ENCODE peak calls at places on chromosomes 4 and X, in five cellular contexts. T is progenitor cell of endocrine pancreas, B is K562, R is IMR-90, E is lower lobe of right lung. X is an unnamed sample.

GRCh38 chrX:132958086-132958703 is at the start of gene HS6ST2:
- DNase-seq in R (no peak), B (no peak), E (no peak), T (peak; percentile 52), X (peak; percentile 34)

GRCh38 chr4:11194431-11194830 is 234.3 kb downstream of the HS3ST1 start:
- DNase-seq in T (no peak), R (no peak), E (no peak), B (no peak), X (no peak)

GRCh38 chrX:153688071-153688470 is 345 bp downstream of the SLC6A8 start:
- DNase-seq in R (no peak), B (no peak), T (no peak), E (no peak), X (no peak)

GRCh38 chr4:108360857-108361820 is 192.4 kb upstream of the LEF1 start:
- DNase-seq in E (no peak), T (no peak), R (peak; percentile 60), B (no peak), X (peak; percentile 36)

GRCh38 chr4:1421650-1422049 is 15.4 kb upstream of the NKX1-1 start:
- DNase-seq in R (no peak), E (no peak), T (no peak), B (no peak), X (no peak)

GRCh38 chr4:121094297-121094966 is 22.1 kb upstream of the NDNF start:
- DNase-seq in T (no peak), R (no peak), E (no peak), B (no peak), X (no peak)

GRCh38 chr4:8355306-8355705 is 85.2 kb downstream of the ACOX3 start:
- DNase-seq in B (no peak), T (no peak), E (no peak), R (peak; percentile 16), X (no peak)

GRCh38 chr4:61246003-61246402 is 45.9 kb downstream of the ADGRL3 start:
- DNase-seq in B (no peak), R (no peak), E (no peak), T (no peak), X (no peak)

GRCh38 chrX:130555757-130556156 is 154.0 kb downstream of the RBMX2 start:
- DNase-seq in R (no peak), T (no peak), E (no peak), B (no peak), X (no peak)

GRCh38 chr4:158858410-158859189 is 89.8 kb downstream of the FNIP2 start:
- DNase-seq in T (no peak), E (no peak), B (no peak), R (peak; percentile 71), X (no peak)

GRCh38 chrX:49877397-49878101 is 1.7 kb upstream of the USP27X start:
- DNase-seq in R (no peak), E (no peak), B (no peak), T (no peak), X (no peak)

GRCh38 chr4:1715002-1715761 is 3.1 kb upstream of the SLBP start:
- DNase-seq in R (no peak), B (no peak), T (no peak), E (no peak), X (no peak)

GRCh38 chrX:118655561-118656246 is 71.7 kb upstream of the IL13RA1 start:
- DNase-seq in E (no peak), B (no peak), T (no peak), R (peak; percentile 65), X (no peak)

GRCh38 chrX:152072236-152072635 is 66.1 kb downstream of the MAGEA10 start:
- DNase-seq in E (no peak), R (peak; percentile 0), T (no peak), B (peak; percentile 4), X (no peak)

GRCh38 chrX:9647475-9647874 is 118.2 kb downstream of the GPR143 start:
- DNase-seq in B (no peak), T (no peak), R (no peak), E (no peak), X (no peak)

GRCh38 chrX:13805241-13805640 is 11.7 kb downstream of the GPM6B start:
- DNase-seq in E (no peak), T (no peak), B (peak; percentile 11), R (no peak), X (no peak)

GRCh38 chrX:132609449-132609848 is 120.6 kb upstream of the MBNL3 start:
- DNase-seq in T (no peak), R (no peak), E (no peak), B (no peak), X (no peak)

GRCh38 chrX:45697591-45697990 is 496.9 kb upstream of the DIPK2B start:
- DNase-seq in T (no peak), E (no peak), B (no peak), R (peak; percentile 90), X (no peak)

GRCh38 chr4:1172228-1172851 is at the start of gene SPON2:
- DNase-seq in B (no peak), T (no peak), R (peak; percentile 27), E (no peak), X (no peak)

GRCh38 chr4:19803406-19803805 is 448.3 kb upstream of the SLIT2 start:
- DNase-seq in E (no peak), B (no peak), R (peak; percentile 6), T (no peak), X (no peak)

GRCh38 chrX:129540725-129541184 is 696 bp downstream of the OCRL start:
- DNase-seq in R (no peak), B (no peak), T (no peak), E (peak; percentile 39), X (no peak)

GRCh38 chr4:85644061-85644460 is 169.1 kb downstream of the ARHGAP24 start:
- DNase-seq in B (no peak), R (no peak), E (no peak), T (no peak), X (no peak)

GRCh38 chr4:153188966-153189801 is 15.1 kb upstream of the TRIM2 start:
- DNase-seq in R (peak; percentile 21), B (no peak), T (no peak), E (no peak), X (no peak)

GRCh38 chr4:48255130-48255958 is 14.3 kb downstream of the TEC start:
- DNase-seq in T (no peak), R (no peak), B (peak; percentile 90), E (no peak), X (no peak)

GRCh38 chr4:111802191-111802590 is 343.1 kb upstream of the FAM241A start:
- DNase-seq in B (no peak), E (no peak), T (no peak), R (no peak), X (no peak)

GRCh38 chr4:80897537-80898303 is 132.8 kb upstream of the BMP3 start:
- DNase-seq in T (no peak), R (no peak), E (no peak), B (no peak), X (no peak)

GRCh38 chrX:40471965-40472648 is 108.7 kb upstream of the ATP6AP2 start:
- DNase-seq in R (peak; percentile 84), B (peak; percentile 16), T (no peak), E (peak; percentile 37), X (no peak)

GRCh38 chrX:44996282-44996681 is 123.3 kb downstream of the KDM6A start:
- DNase-seq in T (no peak), E (no peak), B (no peak), R (no peak), X (no peak)

DNA sequence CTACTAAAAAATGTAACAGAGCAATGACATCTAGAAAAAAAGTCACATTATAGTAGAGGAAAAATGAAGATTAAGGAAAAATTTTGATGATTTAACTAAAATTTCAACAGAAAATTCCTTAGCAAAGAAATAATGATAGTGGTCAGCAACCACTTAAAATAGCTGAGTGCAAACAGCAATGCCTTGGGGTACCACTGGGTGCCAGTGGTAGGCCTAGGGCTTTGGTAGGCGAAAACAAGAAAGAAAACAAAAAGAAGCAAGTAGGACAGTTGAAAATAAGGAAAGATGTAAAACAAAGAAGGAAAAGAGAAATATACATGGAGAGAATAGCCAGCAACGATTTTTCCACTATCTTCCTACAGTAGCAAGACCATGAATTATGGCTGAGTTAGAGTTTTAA is 313.5 kb upstream of the IRS4 start:
- DNase-seq in T (no peak), E (no peak), R (no peak), B (no peak), X (no peak)
- TF ChIP-seq CTCF in T (peak; percentile 51), E (no peak), R (no peak), B (no peak), X (no peak)

GRCh38 chrX:20063716-20064351 is 52.9 kb downstream of the MAP7D2 start:
- DNase-seq in R (peak; percentile 10), E (no peak), B (peak; percentile 12), T (no peak), X (no peak)
- TF ChIP-seq CTCF in R (no peak), E (no peak), B (peak; percentile 45), T (no peak), X (no peak)

DNA sequence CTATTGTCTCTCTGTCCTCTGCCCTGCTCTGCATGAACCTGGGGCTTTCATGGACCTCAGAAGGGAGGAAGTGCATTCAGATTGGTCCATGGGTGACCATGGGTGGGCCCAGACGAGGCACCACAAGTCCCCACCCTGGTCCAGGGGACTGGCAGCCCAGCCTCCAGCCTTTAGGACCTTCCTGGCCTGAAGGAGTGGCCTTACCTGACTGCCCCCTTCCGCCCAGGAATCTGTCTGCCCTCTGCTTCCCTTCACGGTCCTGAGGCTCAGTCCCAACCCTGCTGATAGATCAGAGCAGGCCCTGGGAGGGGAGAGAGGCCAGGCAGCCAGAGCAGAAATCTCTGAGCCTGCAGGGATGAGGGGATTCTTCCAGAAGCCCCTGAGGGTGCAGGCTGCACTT is 455.4 kb downstream of the PCDH18 start:
- DNase-seq in R (no peak), E (peak; percentile 20), T (no peak), B (no peak), X (no peak)
- TF ChIP-seq CTCF in R (no peak), E (no peak), T (no peak), B (no peak), X (no peak)

GRCh38 chr4:89284828-89285227 is 22.8 kb downstream of the GPRIN3 start:
- DNase-seq in B (no peak), R (no peak), T (no peak), E (peak; percentile 44), X (no peak)
- TF ChIP-seq CTCF in B (no peak), R (no peak), T (no peak), E (no peak), X (no peak)

GRCh38 chr4:103786014-103786413 is 66.2 kb upstream of the TACR3 start:
- DNase-seq in B (peak; percentile 12), T (no peak), E (no peak), R (no peak), X (no peak)
- TF ChIP-seq CTCF in B (peak; percentile 47), T (peak; percentile 60), E (peak; percentile 23), R (peak; percentile 20), X (no peak)

DNA sequence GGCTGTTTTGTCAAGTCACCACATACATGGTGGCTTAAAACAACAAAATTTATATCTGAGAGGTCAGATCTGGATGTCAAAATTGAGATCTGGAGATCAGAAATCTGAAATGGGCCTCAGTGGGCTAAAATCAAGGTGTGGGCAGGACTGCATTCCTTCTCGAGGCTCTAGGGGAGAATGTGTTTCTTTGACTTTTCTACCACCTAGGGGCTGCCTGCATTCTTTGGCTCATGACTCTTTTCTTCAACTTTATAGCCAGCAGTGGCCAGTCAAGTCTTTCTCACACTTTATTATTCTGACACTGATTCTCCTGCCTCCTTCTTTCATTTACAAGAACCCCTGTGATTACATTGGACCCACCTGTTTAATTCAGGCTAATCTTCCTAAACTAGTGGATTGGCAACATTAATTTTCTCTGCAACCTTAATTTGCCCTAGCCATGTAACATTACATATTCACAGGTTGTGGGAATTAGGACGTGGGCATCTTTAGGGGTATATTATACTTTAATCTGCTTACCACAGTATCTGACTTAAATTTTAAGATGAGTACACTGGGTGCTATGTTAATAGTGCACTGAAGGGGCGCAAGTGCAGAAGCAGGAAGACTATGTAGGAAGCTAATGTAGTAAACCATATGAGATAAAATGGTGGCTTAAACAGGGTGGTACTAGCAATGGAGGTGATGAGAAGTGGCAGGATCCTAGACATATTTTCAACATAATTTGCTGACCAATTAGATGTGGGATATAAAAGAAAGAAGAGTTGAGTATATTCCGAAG is 188.0 kb downstream of the SLC4A4 start:
- DNase-seq in T (no peak), R (no peak), E (no peak), B (no peak), X (no peak)
- TF ChIP-seq CTCF in T (no peak), R (peak; percentile 23), E (no peak), B (peak; percentile 28), X (no peak)

X was measured in mesothelial cell of epicardium.